ENCODE peak calls at places on chromosome 11, in five cellular contexts. M is activated naive CD4-positive, alpha-beta T cell; X is iPS-NIHi11; O is activated CD8-positive, alpha-beta memory T cell treated with anti-CD3 and anti-CD28 coated beads, Interleukin-2, amount 50 U/mL, for 4 hours; Q is RPMI8226. J is an unnamed sample.

GRCh38 chr11:34653851-34654490 is 33.1 kb downstream of the EHF start:
- DNase-seq in M (no peak), X (no peak), O (no peak), Q (no peak), J (peak)

GRCh38 chr11:126114486-126115252 is 52.0 kb upstream of the CDON start:
- DNase-seq in M (no peak), X (no peak), O (no peak), Q (peak), J (no peak)

GRCh38 chr11:43282607-43283440 is 29.0 kb upstream of the API5 start:
- DNase-seq in M (no peak), X (peak), O (peak), Q (peak), J (no peak)

GRCh38 chr11:115672999-115673411 is 168.8 kb upstream of the CADM1 start:
- DNase-seq in M (no peak), X (no peak), O (no peak), Q (no peak), J (no peak)

GRCh38 chr11:113384551-113384950 is 3.0 kb upstream of the ANKK1 start:
- DNase-seq in M (no peak), X (no peak), O (no peak), Q (no peak), J (no peak)

GRCh38 chr11:1054143-1055108 is 17.9 kb upstream of the MUC6 start:
- DNase-seq in M (no peak), X (peak), O (no peak), Q (no peak), J (no peak)

GRCh38 chr11:76203937-76204336 is 2.4 kb downstream of the WNT11 start:
- DNase-seq in M (no peak), X (no peak), O (no peak), Q (no peak), J (no peak)

GRCh38 chr11:617248-617911 is 1.6 kb upstream of the IRF7 start:
- DNase-seq in M (no peak), X (no peak), O (no peak), Q (no peak), J (no peak)

GRCh38 chr11:69352181-69352580 is 58.2 kb downstream of the MYEOV start:
- DNase-seq in M (no peak), X (no peak), O (no peak), Q (no peak), J (no peak)

J was measured in CD14-positive monocyte.